ENCODE peak calls at places on chromosomes 16 and 17, in eight cellular contexts. D is Peyer's patch; X is heart left ventricle; V is GM23338; L is HepG2; U is Karpas-422; T is naive thymus-derived CD4-positive, alpha-beta T cell; B is PC-3. Z is an unnamed sample.
A peak's percentile ranks its signal among the peaks of the same experiment; 100 is the strongest.

GRCh38 chr16:967546-968295 is 3.1 kb downstream of the LMF1 start:
- DNase-seq in D (no peak), B (no peak), U (no peak), T (no peak), X (no peak), L (no peak), V (no peak), Z (no peak)

GRCh38 chr17:1040216-1040600 is 43.3 kb downstream of the TIMM22 start:
- DNase-seq in U (no peak), T (no peak), X (no peak), V (no peak), B (no peak), D (no peak), L (peak; percentile 73), Z (no peak)

GRCh38 chr17:43927101-43927935 is 15.0 kb downstream of the PPY start:
- DNase-seq in L (no peak), U (no peak), X (peak; percentile 56), B (peak; percentile 36), V (no peak), T (no peak), D (no peak), Z (no peak)

GRCh38 chr17:69434164-69434579 is 19.7 kb downstream of the MAP2K6 start:
- DNase-seq in B (peak; percentile 74), V (no peak), X (no peak), U (peak; percentile 88), L (no peak), T (no peak), D (no peak), Z (peak; percentile 51)

GRCh38 chr16:53504665-53505064 is 1.7 kb upstream of the AKTIP start:
- DNase-seq in U (no peak), V (no peak), L (no peak), X (no peak), T (peak; percentile 34), B (no peak), D (no peak), Z (peak; percentile 56)

GRCh38 chr16:62201911-62202310 is 165.7 kb upstream of the CDH8 start:
- DNase-seq in X (no peak), D (no peak), L (no peak), U (no peak), T (no peak), V (peak; percentile 46), B (no peak), Z (no peak)

GRCh38 chr17:40598928-40599627 is 33.8 kb upstream of the CCR7 start:
- DNase-seq in T (peak; percentile 81), U (peak; percentile 55), X (no peak), B (no peak), L (no peak), V (no peak), D (no peak), Z (no peak)

GRCh38 chr17:46092996-46093395 is 93.9 kb downstream of the STH start:
- DNase-seq in T (no peak), L (no peak), D (no peak), V (no peak), U (peak; percentile 41), X (no peak), B (no peak), Z (no peak)

GRCh38 chr16:57509231-57509923 is 23.1 kb upstream of the DOK4 start:
- DNase-seq in B (no peak), U (no peak), T (no peak), D (no peak), X (peak; percentile 33), L (no peak), V (no peak), Z (no peak)

GRCh38 chr17:81514735-81515529 is 2.3 kb upstream of the ACTG1 start:
- DNase-seq in L (peak; percentile 73), X (peak; percentile 91), T (peak; percentile 37), D (peak; percentile 91), U (peak; percentile 88), V (peak; percentile 84), B (peak; percentile 89), Z (peak; percentile 68)

GRCh38 chr17:73645050-73645871 is 1.0 kb upstream of the SDK2 start:
- DNase-seq in X (peak; percentile 72), L (no peak), B (no peak), D (peak; percentile 53), T (peak; percentile 49), U (no peak), V (peak; percentile 75), Z (peak; percentile 35)

GRCh38 chr17:7840441-7840840 is 6.4 kb downstream of the KDM6B start:
- DNase-seq in V (no peak), B (no peak), U (no peak), D (no peak), T (no peak), X (no peak), L (no peak), Z (no peak)

GRCh38 chr17:7840875-7841274 is 6.9 kb downstream of the KDM6B start:
- DNase-seq in V (no peak), X (no peak), L (no peak), B (no peak), T (no peak), U (no peak), D (no peak), Z (no peak)

GRCh38 chr17:7839890-7840260 is 5.9 kb downstream of the KDM6B start:
- DNase-seq in X (no peak), B (no peak), L (peak; percentile 28), V (peak; percentile 14), T (peak; percentile 42), U (peak; percentile 88), D (no peak), Z (peak; percentile 21)

GRCh38 chr17:7838291-7839075 is 4.5 kb downstream of the KDM6B start:
- DNase-seq in B (no peak), U (peak; percentile 82), L (peak; percentile 41), D (no peak), V (peak; percentile 78), T (no peak), X (no peak), Z (peak; percentile 59)

DNA sequence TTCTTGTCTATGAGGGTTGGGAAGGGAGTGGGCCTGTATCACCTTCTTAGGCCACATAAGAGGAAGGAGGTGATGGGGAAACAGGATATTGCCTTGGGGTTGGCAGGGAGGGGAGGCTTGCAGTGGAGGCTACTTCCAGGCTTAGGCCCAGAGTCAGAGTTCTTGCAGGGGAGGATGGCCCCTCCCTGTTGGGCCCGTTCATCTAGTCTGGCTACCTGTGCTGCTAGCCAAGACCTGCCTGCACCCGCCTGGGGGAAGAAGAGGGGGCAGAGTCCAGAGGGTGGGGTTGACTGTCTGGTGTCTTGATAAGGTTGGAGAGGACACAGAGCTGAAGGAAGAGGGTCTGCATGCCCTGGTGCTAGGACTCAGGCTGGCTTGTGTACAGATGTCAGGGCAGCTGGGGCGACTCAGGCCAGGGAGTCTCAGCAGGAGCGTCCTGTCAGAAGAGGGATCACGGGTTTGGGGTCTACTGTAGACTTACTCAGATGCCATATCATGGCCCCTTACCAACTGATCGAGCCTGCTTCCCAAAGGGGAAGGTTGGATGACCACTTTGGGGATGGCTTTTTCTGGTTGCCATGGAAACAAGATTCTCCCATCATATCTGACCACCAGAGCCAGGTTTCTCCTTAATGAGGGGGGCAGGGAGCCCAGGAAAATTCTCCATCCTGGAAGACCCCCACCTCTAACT is 5.3 kb downstream of the KDM6B start:
- DNase-seq in V (no peak), B (no peak), T (no peak), D (peak; percentile 87), U (peak; percentile 59), L (no peak), X (no peak), Z (no peak)
- H3K4me1 ChIP-seq in V (peaks cover 27% of the 10 kb centered on the region), B (peaks cover 34% of the 10 kb centered on the region), T (peaks cover 46% of the 10 kb centered on the region), D (peaks cover 48% of the 10 kb centered on the region), U (peaks cover 61% of the 10 kb centered on the region), L (peaks cover 40% of the 10 kb centered on the region), X (peaks cover 54% of the 10 kb centered on the region), Z (peaks cover 58% of the 10 kb centered on the region)

DNA sequence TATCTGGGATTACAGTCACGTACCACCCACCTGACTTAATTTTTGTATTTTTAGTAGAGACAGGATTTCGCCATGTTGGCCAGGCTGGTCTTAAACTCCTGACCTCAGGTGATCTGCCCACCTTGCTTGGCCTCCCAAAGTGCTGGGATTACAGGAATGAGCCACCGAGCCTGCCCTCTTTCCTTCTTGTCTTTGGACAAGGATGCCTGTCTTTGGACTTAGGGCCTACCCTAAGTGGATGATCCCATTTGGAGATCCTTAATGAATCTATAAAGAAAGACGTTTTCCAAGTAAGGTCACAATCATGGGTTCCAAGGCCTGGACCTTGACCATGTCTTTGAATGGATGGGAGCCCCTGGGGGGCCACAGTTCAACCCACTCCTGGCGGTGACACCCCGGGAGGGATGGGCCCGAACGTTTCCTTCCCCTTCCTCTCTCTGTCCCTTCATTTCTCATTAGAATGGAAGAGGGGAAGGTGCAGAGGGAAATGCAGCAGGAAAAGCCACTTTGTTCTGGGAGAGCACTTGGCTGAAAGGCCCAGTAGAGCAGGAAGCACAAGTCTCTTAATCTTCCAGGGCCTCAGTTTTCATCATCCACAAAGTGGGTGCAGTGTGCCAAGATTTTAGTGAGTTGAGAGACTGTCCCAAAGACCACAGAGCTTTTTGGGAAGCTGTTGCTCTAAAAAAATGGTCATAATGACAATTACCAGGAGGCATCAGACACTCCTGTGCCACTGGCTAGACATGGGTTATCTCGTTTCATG is 353.3 kb downstream of the SEC14L1 start:
- DNase-seq in D (peak; percentile 32), L (no peak), B (no peak), U (no peak), V (no peak), T (no peak), X (no peak), Z (no peak)
- H3K27ac ChIP-seq in D (peak overlapping the region; percentile 2), L (no peak overlapping the region), B (no peak overlapping the region), U (peak overlapping the region; percentile 38), V (no peak overlapping the region), T (peak overlapping the region; percentile 27), X (peak overlapping the region; percentile 15), Z (peak overlapping the region; percentile 0)

GRCh38 chr17:28509784-28510183 is 3.6 kb downstream of the FOXN1 start:
- DNase-seq in D (no peak), L (no peak), V (no peak), X (no peak), U (no peak), T (no peak), B (no peak), Z (no peak)
- H3K4me1 ChIP-seq in D (no peaks in the 10 kb centered on the region), L (no peaks in the 10 kb centered on the region), V (peaks cover 15% of the 10 kb centered on the region), X (no peaks in the 10 kb centered on the region), U (no peaks in the 10 kb centered on the region), T (no peaks in the 10 kb centered on the region), B (no peaks in the 10 kb centered on the region), Z (no peaks in the 10 kb centered on the region)

GRCh38 chr16:19490619-19491018 is 31.3 kb downstream of the GDE1 start:
- DNase-seq in V (no peak), L (no peak), B (no peak), X (no peak), U (no peak), D (no peak), T (no peak), Z (no peak)
- H3K27ac ChIP-seq in V (no peak overlapping the region), L (no peak overlapping the region), B (no peak overlapping the region), X (no peak overlapping the region), U (no peak overlapping the region), D (no peak overlapping the region), T (no peak overlapping the region), Z (no peak overlapping the region)

DNA sequence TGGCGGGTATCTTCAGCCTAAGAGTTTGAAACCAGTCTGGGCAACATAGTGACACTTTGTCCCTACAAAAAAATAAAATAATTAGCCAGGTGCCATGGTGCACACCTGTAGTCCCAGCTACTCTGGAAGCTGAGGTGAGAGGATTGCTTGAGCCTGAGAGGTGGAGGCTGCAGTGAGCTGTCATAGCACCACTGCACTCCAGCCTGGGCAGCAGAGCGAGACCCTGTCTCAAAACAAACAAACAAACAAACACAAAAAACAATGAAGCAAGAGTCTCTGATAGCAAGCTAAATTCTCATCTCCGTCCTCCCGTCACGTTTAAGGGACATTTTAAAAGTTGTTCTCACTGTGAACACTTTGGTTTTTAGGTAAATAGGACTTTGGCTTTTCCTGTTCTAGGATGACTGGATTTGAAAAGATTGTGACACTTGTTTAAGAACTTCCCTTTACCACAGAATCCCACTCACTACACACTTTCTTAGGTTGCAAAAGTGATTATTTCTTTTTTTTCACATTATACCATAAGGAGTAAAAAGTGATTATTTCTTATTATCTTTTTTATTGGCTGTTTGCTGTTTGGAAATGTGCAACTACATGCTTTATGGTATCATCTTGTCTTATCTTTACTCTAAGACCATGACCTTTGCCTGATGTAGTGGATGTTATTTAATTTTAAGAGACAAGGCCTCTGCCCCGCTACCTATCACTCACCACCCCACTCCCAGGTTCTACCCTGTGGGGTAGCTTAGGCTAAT is 4.4 kb upstream of the ERN1 start:
- DNase-seq in B (no peak), T (no peak), L (peak; percentile 68), U (no peak), V (no peak), X (no peak), D (no peak), Z (no peak)
- H3K4me1 ChIP-seq in B (peaks cover 7% of the 10 kb centered on the region), T (peaks cover 12% of the 10 kb centered on the region), L (peaks cover 55% of the 10 kb centered on the region), U (peaks cover 10% of the 10 kb centered on the region), V (peaks cover 8% of the 10 kb centered on the region), X (peaks cover 10% of the 10 kb centered on the region), D (peaks cover 12% of the 10 kb centered on the region), Z (peaks cover 6% of the 10 kb centered on the region)